ENCODE peak calls at places on chromosomes 1 and 21, in four cellular contexts. X, T, N and W are unnamed samples.

GRCh38 chr1:7300893-7301292 is 470.2 kb upstream of the VAMP3 start:
- DNase-seq in N (no peak), X (no peak), T (no peak), W (no peak)

GRCh38 chr1:152244576-152244975 is 20.6 kb upstream of the HRNR start:
- DNase-seq in N (no peak), T (no peak), X (no peak), W (no peak)

GRCh38 chr1:180964609-180965008 is 51.9 kb downstream of the KIAA1614 start:
- DNase-seq in X (no peak), N (no peak), T (no peak), W (no peak)

GRCh38 chr1:234564035-234565029 is 45.6 kb downstream of the IRF2BP2 start:
- DNase-seq in X (no peak), T (no peak), N (no peak), W (no peak)

GRCh38 chr1:199015799-199016198 is 377.0 kb downstream of the PTPRC start:
- DNase-seq in T (no peak), X (no peak), N (no peak), W (no peak)

GRCh38 chr21:30194701-30195299 is 21.1 kb downstream of the CLDN8 start:
- DNase-seq in X (peak; percentile 53), T (peak; percentile 18), N (no peak), W (no peak)

GRCh38 chr21:31218830-31219608 is 125.0 kb downstream of the TIAM1 start:
- DNase-seq in N (no peak), T (no peak), X (no peak), W (no peak)

GRCh38 chr1:185441608-185442007 is 124.6 kb upstream of the IVNS1ABP start:
- DNase-seq in N (no peak), T (no peak), X (peak; percentile 19), W (no peak)

GRCh38 chr1:42206164-42206563 is 41.6 kb upstream of the GUCA2A start:
- DNase-seq in T (no peak), N (no peak), X (no peak), W (no peak)

GRCh38 chr1:64983110-64983509 is 16.8 kb upstream of the JAK1 start:
- DNase-seq in X (no peak), T (peak; percentile 61), N (no peak), W (no peak)

GRCh38 chr1:227791425-227792090 is 23.9 kb upstream of the PRSS38 start:
- DNase-seq in X (no peak), T (no peak), N (no peak), W (no peak)

GRCh38 chr1:62494137-62494536 is 57.3 kb downstream of the USP1 start:
- DNase-seq in X (no peak), N (no peak), T (no peak), W (no peak)

GRCh38 chr1:53586765-53587164 is 127.6 kb downstream of the DMRTB1 start:
- DNase-seq in N (no peak), T (peak; percentile 5), X (no peak), W (no peak)

GRCh38 chr1:232127190-232127589 is 500.6 kb downstream of the DISC1 start:
- DNase-seq in X (peak; percentile 3), T (no peak), N (no peak), W (no peak)

GRCh38 chr1:41696381-41696780 is 211.9 kb upstream of the EDN2 start:
- DNase-seq in X (no peak), N (no peak), T (peak; percentile 86), W (no peak)

GRCh38 chr1:111625263-111625662 is 5.7 kb downstream of the RAP1A start:
- DNase-seq in N (no peak), T (no peak), X (no peak), W (no peak)

GRCh38 chr1:205578780-205579571 is 52.8 kb downstream of the ELK4 start:
- DNase-seq in X (no peak), T (no peak), N (no peak), W (no peak)

GRCh38 chr1:10196991-10197390 is 13.4 kb upstream of the KIF1B start:
- DNase-seq in X (no peak), N (no peak), T (no peak), W (no peak)

GRCh38 chr1:112172294-112172882 is 182.9 kb upstream of the KCND3 start:
- DNase-seq in N (no peak), X (peak; percentile 58), T (no peak), W (peak; percentile 15)

GRCh38 chr21:37028579-37028978 is 22.1 kb downstream of the RIPPLY3 start:
- DNase-seq in X (no peak), T (no peak), N (no peak), W (no peak)

GRCh38 chr1:83493633-83494032 is 505.3 kb downstream of the TTLL7 start:
- DNase-seq in N (no peak), T (no peak), X (no peak), W (no peak)

DNA sequence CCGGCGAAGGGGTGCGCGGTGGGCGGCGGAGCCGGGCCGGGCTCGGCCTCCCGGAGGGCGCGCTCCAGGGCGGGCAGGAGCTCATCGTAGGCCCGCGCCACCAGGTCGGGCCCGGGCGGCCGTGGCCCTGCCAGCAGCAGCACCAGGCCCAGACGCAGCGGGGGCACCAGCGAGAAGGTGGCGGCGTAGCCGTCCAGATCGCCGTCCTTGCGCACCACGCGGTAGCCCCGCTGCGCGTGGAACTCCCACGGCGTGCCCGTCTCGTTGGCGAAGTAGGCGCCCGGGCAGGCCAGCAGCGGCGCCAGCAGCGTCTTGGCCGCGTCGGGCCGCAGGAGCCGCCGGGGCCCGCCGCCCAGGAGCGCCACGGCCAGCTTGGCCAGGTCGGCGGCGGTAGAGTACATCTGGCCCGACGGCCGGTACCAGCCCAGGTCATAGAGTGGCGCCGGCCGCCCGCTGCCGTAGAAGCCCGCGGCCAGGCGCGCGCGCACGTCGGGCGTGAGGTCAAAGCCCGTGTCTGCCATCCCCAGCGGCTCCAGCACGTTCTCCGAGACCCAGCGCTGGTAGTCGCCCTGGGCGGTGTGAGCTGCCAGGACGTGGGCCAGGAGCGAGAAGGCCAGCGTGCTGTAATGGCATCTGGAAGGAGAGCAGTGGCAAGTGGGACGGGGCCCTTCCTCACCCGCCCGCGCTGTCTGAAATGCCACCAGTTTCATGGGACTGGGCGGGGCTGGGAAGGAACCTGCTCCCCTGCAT is 19.1 kb downstream of the LACTBL1 start:
- DNase-seq in T (no peak), X (no peak), N (no peak), W (no peak)
- TF ChIP-seq NRF1 in T (no peak), X (no peak), N (no peak), W (no peak)

GRCh38 chr1:24186993-24187790 is at the start of gene IFNLR1:
- DNase-seq in X (no peak), T (peak; percentile 89), N (no peak), W (peak; percentile 77)
- TF ChIP-seq NRF1 in X (no peak), T (no peak), N (no peak), W (no peak)

DNA sequence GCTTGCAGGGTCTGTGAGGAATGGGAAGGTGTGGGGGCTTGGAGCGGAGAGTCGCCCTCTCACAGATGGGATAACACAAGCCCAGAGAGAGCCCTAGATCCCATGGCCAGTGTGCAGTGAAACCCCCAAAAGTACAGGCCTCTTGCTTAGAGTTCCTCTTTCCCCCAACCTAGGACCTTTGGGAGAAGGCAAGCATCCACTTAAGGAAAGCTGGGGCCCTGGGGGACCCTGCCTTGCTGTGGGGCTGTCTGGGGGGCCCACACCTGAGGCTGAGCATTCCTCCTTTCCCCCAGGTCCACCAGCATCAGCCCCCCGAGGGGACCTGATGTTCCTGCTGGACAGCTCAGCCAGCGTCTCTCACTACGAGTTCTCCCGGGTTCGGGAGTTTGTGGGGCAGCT is 1.1 kb downstream of the VWA1 start:
- DNase-seq in X (no peak), T (no peak), N (no peak), W (no peak)
- TF ChIP-seq NRF1 in X (no peak), T (no peak), N (no peak), W (no peak)

DNA sequence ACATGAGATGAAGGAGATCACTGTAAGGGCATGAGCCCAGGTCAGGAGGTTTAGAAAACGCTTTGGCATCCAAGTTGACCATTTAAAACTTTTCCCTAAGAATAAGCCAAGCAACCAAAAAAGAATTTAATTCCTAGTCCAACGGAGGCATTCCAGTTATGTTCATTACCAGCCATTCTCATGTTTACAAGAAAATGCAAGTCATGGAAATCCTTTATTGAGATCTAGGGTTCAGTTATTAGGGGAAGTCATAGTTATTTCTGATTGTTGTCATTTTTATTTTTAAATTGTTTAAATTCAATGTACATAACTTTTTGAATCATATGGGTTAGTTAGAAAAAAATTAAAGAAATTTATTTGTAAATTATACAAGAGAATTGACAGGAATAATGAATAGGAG is 24.5 kb downstream of the CFHR5 start:
- DNase-seq in N (no peak), X (no peak), T (no peak), W (no peak)
- TF ChIP-seq NRF1 in N (no peak), X (no peak), T (no peak), W (no peak)